ENCODE peak calls at places on chromosome 10, in seven cellular contexts. N is spleen, Y is fibroblast of lung, T is OCI-LY7, Z is dorsolateral prefrontal cortex, P is H9, X is stomach. V is an unnamed sample.

GRCh38 chr10:127322286-127322685 is 125.9 kb upstream of the INSYN2A start:
- DNase-seq in N (no peak), Y (no peak), T (no peak), Z (no peak), P (no peak), X (no peak), V (no peak)

GRCh38 chr10:114519306-114519669 is 115.0 kb upstream of the AFAP1L2 start:
- DNase-seq in N (no peak), Y (peak; percentile 42), T (no peak), Z (no peak), P (no peak), X (peak; percentile 90), V (peak; percentile 92)

GRCh38 chr10:47384148-47384921 is at the start of gene ZNF488:
- DNase-seq in N (peak; percentile 91), Y (peak; percentile 70), T (peak; percentile 76), Z (peak; percentile 87), P (peak; percentile 92), X (peak; percentile 87), V (peak; percentile 93)

GRCh38 chr10:126384269-126384873 is 3.9 kb downstream of the ADAM12 start:
- DNase-seq in N (no peak), Y (peak; percentile 99), T (no peak), Z (no peak), P (no peak), X (no peak), V (no peak)

GRCh38 chr10:51052152-51052551 is 22.1 kb upstream of the PRKG1 start:
- DNase-seq in N (no peak), Y (no peak), T (no peak), Z (no peak), P (no peak), X (no peak), V (no peak)

GRCh38 chr10:99711129-99711719 is 20.7 kb downstream of the COX15 start:
- DNase-seq in N (no peak), Y (peak; percentile 57), T (peak; percentile 62), Z (no peak), P (no peak), X (peak; percentile 29), V (peak; percentile 50)

GRCh38 chr10:71033396-71033980 is 145.1 kb upstream of the PCBD1 start:
- DNase-seq in N (peak; percentile 67), Y (no peak), T (no peak), Z (no peak), P (peak; percentile 44), X (no peak), V (no peak)

GRCh38 chr10:132493246-132493755 is 44.3 kb upstream of the INPP5A start:
- DNase-seq in N (peak; percentile 47), Y (no peak), T (no peak), Z (no peak), P (peak; percentile 20), X (no peak), V (no peak)

GRCh38 chr10:51532044-51532443 is 167.4 kb downstream of the CSTF2T start:
- DNase-seq in N (no peak), Y (no peak), T (no peak), Z (no peak), P (no peak), X (no peak), V (no peak)

GRCh38 chr10:44733743-44734488 is 177.2 kb upstream of the TMEM72 start:
- DNase-seq in N (no peak), Y (peak; percentile 50), T (no peak), Z (no peak), P (no peak), X (no peak), V (no peak)

GRCh38 chr10:1284076-1284475 is 227.9 kb downstream of the WDR37 start:
- DNase-seq in N (no peak), Y (no peak), T (no peak), Z (no peak), P (no peak), X (no peak), V (no peak)

GRCh38 chr10:131897297-131897899 is 3.4 kb upstream of the PPP2R2D start:
- DNase-seq in N (peak; percentile 41), Y (no peak), T (no peak), Z (no peak), P (no peak), X (no peak), V (no peak)

GRCh38 chr10:70652761-70653657 is 19.3 kb upstream of the ADAMTS14 start:
- DNase-seq in N (no peak), Y (peak; percentile 100), T (no peak), Z (no peak), P (peak; percentile 12), X (no peak), V (peak; percentile 54)

GRCh38 chr10:89553064-89553734 is 17.8 kb upstream of the SLC16A12 start:
- DNase-seq in N (no peak), Y (peak; percentile 98), T (no peak), Z (no peak), P (no peak), X (no peak), V (peak; percentile 82)

GRCh38 chr10:89554433-89554832 is 19.0 kb upstream of the SLC16A12 start:
- DNase-seq in N (no peak), Y (no peak), T (no peak), Z (no peak), P (no peak), X (no peak), V (no peak)

GRCh38 chr10:89552213-89552612 is 16.8 kb upstream of the SLC16A12 start:
- DNase-seq in N (no peak), Y (no peak), T (no peak), Z (no peak), P (no peak), X (no peak), V (no peak)

GRCh38 chr10:89556590-89556989 is 21.2 kb upstream of the SLC16A12 start:
- DNase-seq in N (no peak), Y (peak; percentile 32), T (no peak), Z (no peak), P (no peak), X (no peak), V (no peak)

DNA sequence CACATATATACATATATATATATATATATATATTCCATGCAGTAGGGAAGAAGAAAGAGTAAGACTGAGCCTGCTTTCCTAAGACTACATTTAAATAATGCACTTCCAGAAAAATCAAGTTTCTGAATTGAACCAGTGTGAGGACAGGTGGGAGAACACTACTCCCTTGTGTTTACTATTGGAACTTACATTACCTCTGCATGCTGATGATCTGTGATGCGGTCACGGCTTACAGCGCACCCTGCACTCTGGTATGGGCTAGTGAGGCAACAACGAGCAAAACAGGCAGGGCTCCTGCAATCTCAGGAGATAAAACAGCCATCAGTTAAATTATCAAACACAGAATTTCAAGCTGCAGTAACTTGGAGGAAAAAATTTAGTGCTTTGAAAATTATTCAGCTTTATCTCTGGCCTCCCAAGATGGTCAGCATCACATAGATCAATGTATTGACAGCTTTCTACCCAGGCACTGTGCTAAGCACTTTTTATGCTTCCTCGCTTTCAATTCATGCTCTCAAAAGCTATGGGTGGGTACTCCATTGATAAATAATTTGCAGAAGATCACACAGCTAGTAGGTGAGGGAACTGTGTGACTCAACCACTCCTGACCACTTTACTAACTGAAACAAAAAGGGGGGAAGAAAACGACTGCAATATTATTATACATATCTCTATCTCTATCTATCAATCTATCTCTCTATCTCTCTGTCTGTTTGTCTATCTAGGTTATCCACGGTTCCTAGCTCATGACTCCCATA is 20.5 kb upstream of the SLC16A12 start:
- DNase-seq in N (no peak), Y (peak; percentile 49), T (no peak), Z (no peak), P (no peak), X (no peak), V (no peak)
- TF ChIP-seq CTCF in N (no peak), Y (no peak), T (no peak), Z (no peak), P (peak; percentile 48), X (no peak), V (no peak)

DNA sequence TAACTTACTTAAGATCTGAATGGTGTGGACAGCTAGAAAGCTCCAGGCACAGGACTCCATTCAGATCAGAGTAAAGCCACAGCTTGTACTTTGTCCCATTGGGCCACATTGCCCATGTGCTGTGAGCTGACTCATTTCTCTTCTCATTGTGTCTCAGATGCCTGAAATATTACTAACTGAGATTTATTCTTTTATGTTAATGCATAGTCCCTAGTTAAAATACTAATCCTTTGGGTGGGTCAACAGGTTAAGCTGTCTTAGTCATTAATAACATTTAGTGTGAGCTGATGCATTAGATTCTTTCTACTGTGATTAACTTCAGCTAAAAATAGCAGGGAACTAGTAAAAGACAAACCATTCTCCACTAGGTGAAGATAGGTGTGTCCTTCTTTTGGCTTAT is 104.7 kb upstream of the ARMC3 start:
- DNase-seq in N (no peak), Y (peak; percentile 95), T (no peak), Z (no peak), P (no peak), X (no peak), V (peak; percentile 77)
- H3K27ac ChIP-seq in N (no peak overlapping the region), Y (no peak overlapping the region), T (no peak overlapping the region), Z (no peak overlapping the region), P (no peak overlapping the region), X (no peak overlapping the region), V (no peak overlapping the region)

DNA sequence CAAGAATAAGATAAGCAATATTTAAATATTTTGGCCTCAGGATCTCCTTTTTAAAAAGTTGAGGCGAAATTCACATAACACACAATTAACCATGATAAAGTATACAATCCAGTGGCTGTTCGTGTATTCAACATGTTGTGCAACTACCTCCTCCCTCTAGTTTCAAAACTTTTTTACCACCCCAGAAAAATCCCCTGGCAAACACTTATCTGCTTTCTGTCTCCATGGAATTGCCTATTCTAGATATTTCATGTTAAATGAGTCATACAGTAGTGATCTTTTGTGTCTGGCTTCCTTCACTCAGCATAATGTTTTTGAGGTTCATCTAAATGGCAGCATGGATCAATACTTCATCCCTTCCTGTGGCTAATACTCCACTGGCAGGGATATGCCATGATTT is 31.8 kb upstream of the IL15RA start:
- DNase-seq in N (no peak), Y (peak; percentile 78), T (no peak), Z (no peak), P (no peak), X (no peak), V (no peak)
- TF ChIP-seq CTCF in N (no peak), Y (no peak), T (no peak), Z (no peak), P (no peak), X (no peak), V (no peak)

GRCh38 chr10:95334793-95335120 is 44.0 kb upstream of the PDLIM1 start:
- DNase-seq in N (no peak), Y (no peak), T (no peak), Z (no peak), P (no peak), X (no peak), V (no peak)

GRCh38 chr10:95336702-95337101 is 45.9 kb upstream of the PDLIM1 start:
- DNase-seq in N (no peak), Y (no peak), T (no peak), Z (no peak), P (no peak), X (no peak), V (no peak)

GRCh38 chr10:95337354-95337753 is 46.6 kb upstream of the PDLIM1 start:
- DNase-seq in N (no peak), Y (no peak), T (no peak), Z (no peak), P (no peak), X (no peak), V (no peak)

GRCh38 chr10:95337761-95338160 is 47.0 kb upstream of the PDLIM1 start:
- DNase-seq in N (no peak), Y (no peak), T (no peak), Z (no peak), P (no peak), X (no peak), V (no peak)

GRCh38 chr10:95335933-95336699 is 45.3 kb upstream of the PDLIM1 start:
- DNase-seq in N (no peak), Y (no peak), T (no peak), Z (no peak), P (no peak), X (no peak), V (no peak)
- H3K27ac ChIP-seq in N (no peak overlapping the region), Y (no peak overlapping the region), T (no peak overlapping the region), Z (no peak overlapping the region), P (no peak overlapping the region), X (peak overlapping the region; percentile 92), V (no peak overlapping the region)